ENCODE peak calls at places on chromosomes 4 and X, in four cellular contexts. R, L, O and B are unnamed samples.
A peak's percentile ranks its signal among the peaks of the same experiment; 100 is the strongest.

GRCh38 chr4:91840359-91840758 is 463.4 kb upstream of the GRID2 start:
- DNase-seq in R (no peak), L (no peak), O (no peak), B (no peak)

GRCh38 chr4:1763550-1764080 is 29.5 kb upstream of the FGFR3 start:
- DNase-seq in R (no peak), L (no peak), O (no peak), B (peak; percentile 55)

GRCh38 chr4:632926-633325 is 7.6 kb downstream of the PDE6B start:
- DNase-seq in R (no peak), L (no peak), O (no peak), B (no peak)

GRCh38 chr4:164508836-164509235 is 245.1 kb upstream of the SMIM31 start:
- DNase-seq in R (no peak), L (no peak), O (no peak), B (no peak)

GRCh38 chr4:182090186-182090585 is 153.0 kb upstream of the TENM3 start:
- DNase-seq in R (no peak), L (no peak), O (no peak), B (no peak)

GRCh38 chr4:124590480-124590879 is 122.1 kb downstream of the ANKRD50 start:
- DNase-seq in R (no peak), L (no peak), O (no peak), B (no peak)

GRCh38 chr4:158020175-158020574 is 152.7 kb downstream of the GASK1B start:
- DNase-seq in R (no peak), L (no peak), O (no peak), B (peak; percentile 93)

GRCh38 chrX:54357414-54358377 is at the start of gene WNK3:
- DNase-seq in R (peak; percentile 82), L (peak; percentile 88), O (peak; percentile 80), B (peak; percentile 83)

DNA sequence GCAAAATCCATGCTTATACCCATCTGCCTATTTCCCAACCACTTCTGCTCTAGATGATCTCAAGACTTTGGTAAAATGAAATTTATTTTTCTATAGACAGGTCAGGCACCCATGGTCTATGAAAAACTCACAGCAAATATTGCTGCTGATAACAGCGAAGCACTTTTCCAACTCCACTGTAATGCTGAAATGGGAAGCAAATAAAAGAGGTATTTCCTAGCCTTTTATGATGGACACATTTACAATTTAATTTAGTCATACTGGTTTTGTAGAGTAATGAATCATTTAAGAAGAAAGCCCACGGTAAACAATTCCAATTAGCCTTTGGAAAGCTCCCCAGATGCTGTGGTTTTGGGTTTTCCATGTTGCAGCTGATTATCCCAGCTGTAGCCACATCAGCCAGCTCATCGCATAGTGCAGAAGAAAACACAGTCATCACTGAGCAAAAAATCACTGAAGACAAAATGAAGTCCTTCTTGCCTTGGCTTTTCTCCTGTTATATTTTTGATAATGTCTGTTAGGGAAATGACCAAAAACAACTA is 193.2 kb upstream of the C1QTNF7 start:
- DNase-seq in R (no peak), L (no peak), O (no peak), B (peak; percentile 97)
- H3K14ac ChIP-seq in R (no peak overlapping the region), L (no peak overlapping the region), O (no peak overlapping the region), B (no peak overlapping the region)

GRCh38 chr4:42396361-42397255 is 680 bp upstream of the SHISA3 start:
- DNase-seq in R (peak; percentile 52), L (peak; percentile 40), O (peak; percentile 67), B (peak; percentile 22)

GRCh38 chr4:42397256-42397634 is at the start of gene SHISA3:
- DNase-seq in R (no peak), L (peak; percentile 70), O (peak; percentile 75), B (peak; percentile 37)

GRCh38 chr4:42398448-42399355 is 1.4 kb downstream of the SHISA3 start:
- DNase-seq in R (peak; percentile 57), L (peak; percentile 63), O (peak; percentile 64), B (no peak)

GRCh38 chr4:42399393-42399792 is 2.1 kb downstream of the SHISA3 start:
- DNase-seq in R (no peak), L (peak; percentile 43), O (peak; percentile 58), B (no peak)

GRCh38 chr4:42397635-42398447 is 553 bp downstream of the SHISA3 start:
- DNase-seq in R (peak; percentile 54), L (no peak), O (peak; percentile 77), B (peak; percentile 51)
- H3K4me1 ChIP-seq in R (peaks cover 8% of the 10 kb centered on the region), L (peaks cover 5% of the 10 kb centered on the region), O (peaks cover 10% of the 10 kb centered on the region), B (peaks cover 8% of the 10 kb centered on the region)

DNA sequence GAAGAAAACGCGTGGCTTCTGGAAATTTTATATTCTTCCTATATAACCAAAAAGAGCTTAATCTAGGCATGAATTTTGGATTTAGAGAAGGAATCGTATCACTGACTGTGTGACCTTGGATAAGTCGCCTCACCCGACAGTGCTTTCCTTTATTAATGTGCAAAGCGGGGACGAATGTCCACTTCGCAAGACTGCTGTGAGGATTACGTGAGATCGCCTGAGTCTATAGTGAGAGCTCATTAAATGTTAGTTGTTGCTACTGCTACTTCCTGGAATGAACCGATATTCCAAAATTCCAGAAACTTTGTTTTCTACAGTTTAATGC is 448 bp upstream of the TBC1D8B start:
- DNase-seq in R (peak; percentile 4), L (no peak), O (no peak), B (no peak)
- H3K14ac ChIP-seq in R (no peak overlapping the region), L (no peak overlapping the region), O (no peak overlapping the region), B (no peak overlapping the region)

GRCh38 chr4:8534129-8534528 is 46.1 kb upstream of the GPR78 start:
- DNase-seq in R (no peak), L (peak; percentile 83), O (peak; percentile 58), B (peak; percentile 75)
- H3K4me1 ChIP-seq in R (no peaks in the 10 kb centered on the region), L (peaks cover 4% of the 10 kb centered on the region), O (peaks cover 4% of the 10 kb centered on the region), B (peaks cover 11% of the 10 kb centered on the region)

GRCh38 chr4:57605374-57605773 is 495.2 kb upstream of the IGFBP7 start:
- DNase-seq in R (no peak), L (no peak), O (no peak), B (no peak)

GRCh38 chr4:57607616-57608150 is 497.5 kb upstream of the IGFBP7 start:
- DNase-seq in R (peak; percentile 36), L (no peak), O (no peak), B (no peak)

DNA sequence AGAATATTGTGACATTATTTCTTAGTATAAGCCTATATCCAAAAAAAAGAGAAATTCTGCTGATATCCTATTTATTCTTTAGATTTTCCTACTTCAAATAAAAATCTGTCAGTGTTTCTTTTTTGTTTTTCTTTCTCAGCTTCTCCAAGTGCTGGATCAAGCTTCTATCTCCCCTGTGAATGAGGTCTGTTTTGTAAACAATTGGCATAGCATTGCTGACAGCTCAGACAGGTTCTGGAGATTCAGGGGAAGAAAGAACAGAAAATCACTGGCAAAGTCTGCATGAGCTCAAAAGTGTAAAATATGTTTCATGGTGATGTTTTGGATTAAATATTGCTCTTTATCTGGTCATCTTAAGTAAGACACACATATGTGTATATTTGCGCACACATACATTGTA is 491.9 kb upstream of the IGFBP7 start:
- DNase-seq in R (no peak), L (no peak), O (no peak), B (no peak)
- H3K14ac ChIP-seq in R (no peak overlapping the region), L (no peak overlapping the region), O (no peak overlapping the region), B (no peak overlapping the region)